ENCODE peak calls at places on chromosomes 6 and 20, in six cellular contexts. W is MG63, P is cardiac fibroblast, I is NCI-H460, S is left ventricle myocardium inferior, G is brain microvascular endothelial cell. M is an unnamed sample.
A peak's percentile ranks its signal among the peaks of the same experiment; 100 is the strongest.

GRCh38 chr20:33423141-33423834 is 20.3 kb downstream of the SNTA1 start:
- DNase-seq in S (peak; percentile 79), G (peak; percentile 38), P (peak; percentile 66), W (peak; percentile 83), I (no peak), M (no peak)

GRCh38 chr6:39228111-39228971 is 934 bp downstream of the KCNK5 start:
- DNase-seq in W (no peak), I (no peak), P (no peak), S (no peak), G (no peak), M (no peak)

GRCh38 chr6:157045831-157046454 is 268.8 kb downstream of the ARID1B start:
- DNase-seq in S (no peak), I (peak; percentile 14), P (peak; percentile 76), W (no peak), G (peak; percentile 66), M (peak; percentile 63)

GRCh38 chr6:28892525-28892924 is 31.3 kb downstream of the TRIM27 start:
- DNase-seq in I (no peak), W (no peak), P (no peak), G (no peak), S (no peak), M (no peak)

GRCh38 chr6:118784641-118785164 is 109.2 kb upstream of the ASF1A start:
- DNase-seq in G (no peak), I (no peak), W (no peak), S (peak; percentile 21), P (no peak), M (no peak)

GRCh38 chr20:17683218-17684076 is 1.4 kb upstream of the RRBP1 start:
- DNase-seq in P (no peak), G (no peak), W (no peak), I (no peak), S (no peak), M (no peak)

GRCh38 chr20:32551693-32552092 is 33.4 kb downstream of the NOL4L start:
- DNase-seq in P (no peak), G (no peak), I (no peak), W (no peak), S (no peak), M (no peak)

GRCh38 chr6:80376411-80376810 is 269.9 kb downstream of the BCKDHB start:
- DNase-seq in G (peak; percentile 39), S (no peak), I (no peak), P (peak; percentile 13), W (no peak), M (no peak)

GRCh38 chr6:36599791-36600209 is 5.6 kb downstream of the SRSF3 start:
- DNase-seq in S (no peak), G (peak; percentile 46), P (peak; percentile 66), I (no peak), W (peak; percentile 21), M (no peak)

GRCh38 chr6:167150815-167151557 is 6.8 kb downstream of the GPR31 start:
- DNase-seq in I (no peak), S (no peak), G (no peak), W (no peak), P (no peak), M (no peak)

GRCh38 chr20:37693203-37693602 is 627 bp upstream of the CTNNBL1 start:
- DNase-seq in P (no peak), S (no peak), G (no peak), W (no peak), I (no peak), M (no peak)

GRCh38 chr6:20217900-20218299 is 5.6 kb upstream of the MBOAT1 start:
- DNase-seq in S (no peak), W (no peak), G (no peak), P (no peak), I (no peak), M (no peak)

GRCh38 chr6:84553527-84553926 is 210.9 kb downstream of the TBX18 start:
- DNase-seq in G (no peak), I (no peak), W (no peak), P (peak; percentile 41), S (no peak), M (no peak)

GRCh38 chr6:142631517-142632385 is 313.2 kb downstream of the HIVEP2 start:
- DNase-seq in I (no peak), G (no peak), P (no peak), S (no peak), W (no peak), M (no peak)

GRCh38 chr6:54206510-54206909 is 95.3 kb downstream of the MLIP start:
- DNase-seq in S (no peak), G (no peak), I (peak; percentile 20), P (no peak), W (no peak), M (no peak)

GRCh38 chr6:12051861-12052368 is 39.8 kb downstream of the HIVEP1 start:
- DNase-seq in I (no peak), W (no peak), G (no peak), P (no peak), S (no peak), M (no peak)

GRCh38 chr6:144286503-144287393 is 1.6 kb downstream of the UTRN start:
- DNase-seq in W (peak; percentile 91), P (peak; percentile 92), I (peak; percentile 48), G (peak; percentile 89), S (peak; percentile 79), M (no peak)

GRCh38 chr6:119303164-119303887 is 46.2 kb downstream of the MAN1A1 start:
- DNase-seq in S (no peak), W (no peak), G (no peak), P (no peak), I (no peak), M (no peak)

GRCh38 chr6:3131695-3132094 is 13.2 kb downstream of the BPHL start:
- DNase-seq in I (no peak), G (no peak), S (no peak), W (no peak), P (no peak), M (no peak)

GRCh38 chr6:3228791-3229565 is 1.5 kb upstream of the TUBB2B start:
- DNase-seq in P (no peak), G (no peak), W (no peak), I (no peak), S (no peak), M (no peak)

GRCh38 chr6:49516147-49516505 is 16.4 kb downstream of the GLYATL3 start:
- DNase-seq in W (no peak), P (no peak), S (no peak), I (no peak), G (no peak), M (no peak)

GRCh38 chr6:69349776-69350175 is 447.0 kb downstream of the LMBRD1 start:
- DNase-seq in P (no peak), I (no peak), S (peak; percentile 49), W (peak; percentile 7), G (no peak), M (no peak)

GRCh38 chr20:1894951-1895673 is at the start of gene SIRPA:
- DNase-seq in G (peak; percentile 39), S (peak; percentile 69), P (peak; percentile 72), W (peak; percentile 64), I (peak; percentile 40), M (no peak)

GRCh38 chr6:123962508-123962907 is 158.8 kb downstream of the NKAIN2 start:
- DNase-seq in P (no peak), I (no peak), S (no peak), W (no peak), G (no peak), M (no peak)

GRCh38 chr6:27206806-27207205 is 40.7 kb upstream of the PRSS16 start:
- DNase-seq in G (no peak), P (no peak), I (no peak), W (no peak), S (no peak), M (no peak)

GRCh38 chr6:17962436-17963031 is 24.9 kb downstream of the KIF13A start:
- DNase-seq in S (peak; percentile 83), G (peak; percentile 96), W (peak; percentile 90), I (no peak), P (peak; percentile 91), M (no peak)

GRCh38 chr20:23770384-23770783 is 19.6 kb upstream of the CST1 start:
- DNase-seq in G (no peak), P (no peak), W (no peak), S (no peak), I (no peak), M (no peak)

M was measured in SK-N-MC.